ENCODE peak calls at places on chromosomes 1 and 21, in four cellular contexts. X is GM12878, A is GM12891, N is HL-60. Z is an unnamed sample.

GRCh38 chr1:160307455-160307854 is 22.5 kb upstream of the PEX19 start:
- DNase-seq in X (no peak), A (no peak), N (no peak), Z (no peak)

GRCh38 chr1:168863647-168864234 is 134.7 kb upstream of the DPT start:
- DNase-seq in X (no peak), A (no peak), N (no peak), Z (no peak)

GRCh38 chr1:185808675-185809074 is 74.5 kb downstream of the HMCN1 start:
- DNase-seq in X (no peak), A (no peak), N (no peak), Z (no peak)

GRCh38 chr1:45243476-45244343 is 37.3 kb upstream of the ZSWIM5 start:
- DNase-seq in X (no peak), A (no peak), N (no peak), Z (no peak)

GRCh38 chr21:44616591-44616926 is 4.7 kb downstream of the KRTAP10-8 start:
- DNase-seq in X (no peak), A (no peak), N (no peak), Z (no peak)

GRCh38 chr1:6554907-6555778 is at the start of gene TAS1R1:
- DNase-seq in X (no peak), A (no peak), N (no peak), Z (no peak)

GRCh38 chr1:42175314-42176054 is 10.9 kb upstream of the GUCA2A start:
- DNase-seq in X (no peak), A (no peak), N (no peak), Z (no peak)

GRCh38 chr1:27009601-27010197 is 3.0 kb downstream of the TENT5B start:
- DNase-seq in X (no peak), A (no peak), N (no peak), Z (no peak)

GRCh38 chr1:241074507-241074906 is 282.5 kb downstream of the RGS7 start:
- DNase-seq in X (no peak), A (no peak), N (no peak), Z (no peak)

GRCh38 chr1:151820940-151821339 is 10.7 kb downstream of the RORC start:
- DNase-seq in X (no peak), A (no peak), N (no peak), Z (no peak)

GRCh38 chr1:204647114-204647804 is 38.3 kb downstream of the LRRN2 start:
- DNase-seq in X (peak), A (peak), N (peak), Z (peak)

GRCh38 chr21:45912611-45913415 is 68.8 kb upstream of the COL6A1 start:
- DNase-seq in X (no peak), A (no peak), N (no peak), Z (no peak)

GRCh38 chr1:11564237-11564636 is 85.3 kb downstream of the DISP3 start:
- DNase-seq in X (no peak), A (no peak), N (no peak), Z (no peak)

GRCh38 chr1:199040499-199040898 is 401.7 kb downstream of the PTPRC start:
- DNase-seq in X (no peak), A (no peak), N (no peak), Z (no peak)

GRCh38 chr1:147539122-147539575 is 2.2 kb upstream of the BCL9 start:
- DNase-seq in X (no peak), A (no peak), N (no peak), Z (peak)

GRCh38 chr1:28507646-28508434 is 2.0 kb downstream of the RCC1 start:
- DNase-seq in X (no peak), A (no peak), N (no peak), Z (no peak)

GRCh38 chr1:160575112-160575664 is 4.1 kb downstream of the CD84 start:
- DNase-seq in X (no peak), A (no peak), N (peak), Z (no peak)

DNA sequence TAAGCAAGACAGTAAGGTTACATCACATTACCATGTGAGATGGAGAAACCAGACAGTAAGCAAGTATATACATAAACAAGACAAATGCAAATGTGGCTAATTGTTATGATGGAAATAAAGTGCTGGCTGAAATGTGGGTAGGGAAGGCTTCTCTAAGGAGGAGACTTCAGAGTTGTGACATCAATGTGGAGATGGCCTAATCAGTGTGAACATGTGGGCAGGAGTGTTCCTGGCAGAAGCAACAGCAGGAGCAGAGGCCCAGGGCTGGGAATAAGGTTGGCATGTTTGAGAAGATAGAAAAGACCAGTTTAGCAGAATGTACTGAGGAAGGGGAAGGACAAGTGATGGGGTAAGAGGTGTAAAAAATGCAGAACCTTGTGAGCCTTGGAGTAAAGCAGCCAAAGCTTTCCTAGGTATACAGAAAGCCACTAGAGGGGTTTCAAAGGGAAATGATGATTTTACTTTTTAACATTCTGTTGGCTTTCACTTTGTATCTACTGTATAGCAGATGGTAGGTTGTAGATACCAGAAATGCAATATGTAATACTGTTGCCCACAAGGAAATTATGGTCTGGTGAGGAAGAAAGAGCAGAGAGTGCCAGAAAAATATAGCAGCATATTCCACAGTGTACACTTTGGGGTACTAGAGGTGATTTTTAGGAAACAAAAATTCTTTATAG is 197.4 kb downstream of the FGGY start:
- DNase-seq in X (no peak), A (no peak), N (peak), Z (no peak)
- TF ChIP-seq SPI1 in X (no peak), A (no peak), N (peak), Z (no peak)

DNA sequence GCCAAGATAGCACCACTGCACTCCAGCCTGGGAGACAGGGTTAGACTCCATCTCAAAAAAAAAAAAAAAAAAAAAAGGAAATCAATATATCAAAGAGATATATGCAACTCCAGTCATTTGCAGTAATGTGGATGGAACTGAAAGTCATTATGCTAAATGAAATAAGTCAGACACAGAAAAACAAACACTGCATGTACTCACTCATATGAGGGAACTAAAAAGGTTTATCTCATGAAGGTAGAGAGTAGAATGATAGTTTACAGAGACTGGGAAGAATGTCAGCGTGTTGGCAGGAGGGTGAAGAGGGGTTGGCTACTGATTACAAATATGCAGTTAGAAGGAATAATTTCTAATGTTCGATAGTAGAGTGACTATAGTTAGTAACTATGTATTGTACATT is 13.2 kb downstream of the HSD11B1 start:
- DNase-seq in X (no peak), A (no peak), N (no peak), Z (no peak)
- TF ChIP-seq SPI1 in X (no peak), A (no peak), N (no peak), Z (no peak)

GRCh38 chr1:25080294-25081209 is 150.5 kb upstream of the RUNX3 start:
- DNase-seq in X (no peak), A (no peak), N (peak), Z (peak)
- TF ChIP-seq SPI1 in X (peak), A (peak), N (no peak), Z (no peak)

DNA sequence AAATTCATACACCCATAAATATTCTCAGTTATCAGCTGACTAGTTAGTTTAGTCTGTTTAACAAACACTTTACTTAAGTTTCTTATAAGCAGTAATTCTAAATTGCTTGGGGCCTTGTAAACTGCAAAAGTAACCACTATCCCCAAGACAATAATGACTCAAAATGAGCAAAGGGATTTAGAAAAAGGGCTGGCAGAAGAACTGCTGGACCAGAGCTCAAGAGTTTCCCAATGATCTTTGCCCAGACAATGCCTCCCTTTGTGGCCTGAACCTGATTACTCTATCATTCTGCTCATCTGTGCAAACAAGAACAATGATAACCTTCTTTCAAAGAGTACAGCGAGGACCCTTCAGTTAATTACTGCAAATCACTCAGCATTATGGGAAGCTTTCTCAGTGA is 123.5 kb downstream of the TIAM1 start:
- DNase-seq in X (no peak), A (no peak), N (no peak), Z (no peak)
- TF ChIP-seq SPI1 in X (no peak), A (no peak), N (no peak), Z (no peak)

GRCh38 chr1:172135076-172135672 is 285.3 kb upstream of the C1orf105 start:
- DNase-seq in X (no peak), A (no peak), N (no peak), Z (peak)
- TF ChIP-seq SPI1 in X (no peak), A (no peak), N (no peak), Z (no peak)

Z was measured in K562.